ENCODE peak calls at places on chromosomes 6 and 20, in six cellular contexts. N is left lung; Z is transverse colon; J is CD4-positive, alpha-beta T cell; M is cardiac muscle cell; I is natural killer cell. S is an unnamed sample.

GRCh38 chr6:92979281-92979680 is 440.1 kb downstream of the EPHA7 start:
- DNase-seq in N (no peak), Z (no peak), J (no peak), M (peak), I (no peak), S (no peak)

GRCh38 chr6:1117530-1118286 is 194.2 kb upstream of the FOXQ1 start:
- DNase-seq in N (no peak), Z (no peak), J (no peak), M (no peak), I (no peak), S (no peak)

GRCh38 chr6:551829-552350 is 105.0 kb downstream of the HUS1B start:
- DNase-seq in N (no peak), Z (no peak), J (no peak), M (no peak), I (no peak), S (no peak)

GRCh38 chr6:20098267-20098876 is 113.9 kb downstream of the MBOAT1 start:
- DNase-seq in N (no peak), Z (no peak), J (no peak), M (no peak), I (no peak), S (no peak)

GRCh38 chr6:77401231-77401630 is 62.1 kb downstream of the HTR1B start:
- DNase-seq in N (no peak), Z (no peak), J (no peak), M (no peak), I (no peak), S (no peak)

GRCh38 chr6:127514396-127515227 is 4.5 kb downstream of the MTCL3 start:
- DNase-seq in N (peak), Z (peak), J (peak), M (peak), I (no peak), S (no peak)

GRCh38 chr6:34021839-34022190 is 124.1 kb downstream of the GRM4 start:
- DNase-seq in N (no peak), Z (peak), J (no peak), M (no peak), I (no peak), S (no peak)

GRCh38 chr20:11850901-11851300 is 66.8 kb upstream of the BTBD3 start:
- DNase-seq in N (no peak), Z (no peak), J (no peak), M (no peak), I (no peak), S (no peak)

GRCh38 chr6:57104350-57104749 is 14.4 kb downstream of the ZNF451 start:
- DNase-seq in N (no peak), Z (no peak), J (no peak), M (no peak), I (no peak), S (no peak)

GRCh38 chr20:4476903-4477302 is 244.8 kb upstream of the PRND start:
- DNase-seq in N (no peak), Z (no peak), J (no peak), M (no peak), I (no peak), S (no peak)

GRCh38 chr6:39274903-39275302 is 39.3 kb downstream of the KCNK17 start:
- DNase-seq in N (no peak), Z (no peak), J (no peak), M (no peak), I (no peak), S (no peak)

GRCh38 chr20:57743450-57744095 is 33.8 kb upstream of the PMEPA1 start:
- DNase-seq in N (no peak), Z (peak), J (no peak), M (no peak), I (no peak), S (no peak)

GRCh38 chr6:71977860-71978259 is 91.5 kb downstream of the RIMS1 start:
- DNase-seq in N (no peak), Z (no peak), J (no peak), M (peak), I (no peak), S (no peak)

GRCh38 chr6:21022343-21023107 is 488.3 kb downstream of the CDKAL1 start:
- DNase-seq in N (no peak), Z (no peak), J (no peak), M (no peak), I (no peak), S (no peak)

GRCh38 chr6:493840-494239 is 102.3 kb downstream of the IRF4 start:
- DNase-seq in N (no peak), Z (no peak), J (no peak), M (no peak), I (no peak), S (no peak)

GRCh38 chr20:50281831-50282591 is 91.4 kb downstream of the CEBPB start:
- DNase-seq in N (peak), Z (no peak), J (no peak), M (no peak), I (no peak), S (no peak)

GRCh38 chr20:43916875-43917371 is 2.3 kb downstream of the TOX2 start:
- DNase-seq in N (no peak), Z (no peak), J (no peak), M (no peak), I (no peak), S (no peak)

GRCh38 chr20:17849111-17849900 is 119.3 kb downstream of the SNX5 start:
- DNase-seq in N (no peak), Z (no peak), J (no peak), M (no peak), I (no peak), S (no peak)

GRCh38 chr20:13331536-13331935 is 110.5 kb downstream of the ISM1 start:
- DNase-seq in N (no peak), Z (no peak), J (no peak), M (no peak), I (no peak), S (no peak)

GRCh38 chr20:41183391-41183790 is 46.0 kb downstream of the PLCG1 start:
- DNase-seq in N (no peak), Z (no peak), J (peak), M (no peak), I (peak), S (no peak)

GRCh38 chr20:14127831-14128230 is 132.5 kb downstream of the MACROD2 start:
- DNase-seq in N (no peak), Z (no peak), J (no peak), M (no peak), I (no peak), S (no peak)

GRCh38 chr20:25573288-25574251 is 11.8 kb downstream of the NINL start:
- DNase-seq in N (no peak), Z (no peak), J (no peak), M (no peak), I (no peak), S (no peak)

GRCh38 chr6:170279426-170279825 is 11.5 kb downstream of the DLL1 start:
- DNase-seq in N (peak), Z (no peak), J (no peak), M (no peak), I (no peak), S (no peak)

GRCh38 chr20:54229566-54229965 is 21.7 kb downstream of the PFDN4 start:
- DNase-seq in N (no peak), Z (no peak), J (no peak), M (no peak), I (no peak), S (no peak)

GRCh38 chr6:75691012-75691411 is 58.0 kb upstream of the MYO6 start:
- DNase-seq in N (no peak), Z (no peak), J (no peak), M (no peak), I (no peak), S (no peak)

GRCh38 chr20:55893031-55893430 is 112.3 kb downstream of the CBLN4 start:
- DNase-seq in N (no peak), Z (no peak), J (no peak), M (no peak), I (no peak), S (no peak)

GRCh38 chr6:110518281-110518623 is 41.8 kb upstream of the SLC22A16 start:
- DNase-seq in N (no peak), Z (no peak), J (no peak), M (peak), I (no peak), S (no peak)

GRCh38 chr20:63478346-63479302 is 6.2 kb upstream of the KCNQ2 start:
- DNase-seq in N (no peak), Z (no peak), J (no peak), M (no peak), I (no peak), S (no peak)

GRCh38 chr6:147395158-147395557 is 113.3 kb upstream of the SAMD5 start:
- DNase-seq in N (no peak), Z (no peak), J (no peak), M (no peak), I (no peak), S (no peak)

GRCh38 chr6:158718431-158719126 is 68.7 kb downstream of the SYTL3 start:
- DNase-seq in N (no peak), Z (peak), J (no peak), M (peak), I (no peak), S (no peak)

GRCh38 chr20:33285861-33286495 is 3.0 kb downstream of the BPIFB1 start:
- DNase-seq in N (no peak), Z (no peak), J (no peak), M (no peak), I (no peak), S (no peak)

GRCh38 chr6:4698901-4699659 is 77.1 kb upstream of the CDYL start:
- DNase-seq in N (no peak), Z (no peak), J (no peak), M (no peak), I (no peak), S (no peak)

GRCh38 chr20:44924526-44924925 is 14.7 kb downstream of the PABPC1L start:
- DNase-seq in N (no peak), Z (no peak), J (no peak), M (peak), I (no peak), S (no peak)

GRCh38 chr20:32606107-32606506 is 21.0 kb upstream of the NOL4L start:
- DNase-seq in N (no peak), Z (no peak), J (no peak), M (no peak), I (no peak), S (no peak)

GRCh38 chr6:142485256-142485655 is 183.4 kb downstream of the ADGRG6 start:
- DNase-seq in N (no peak), Z (no peak), J (no peak), M (no peak), I (no peak), S (no peak)

GRCh38 chr6:1536526-1537429 is 72.9 kb upstream of the FOXC1 start:
- DNase-seq in N (no peak), Z (peak), J (no peak), M (no peak), I (no peak), S (no peak)

GRCh38 chr6:579339-579738 is 77.6 kb downstream of the HUS1B start:
- DNase-seq in N (no peak), Z (no peak), J (no peak), M (peak), I (no peak), S (no peak)

GRCh38 chr6:46626228-46626909 is 26.2 kb downstream of the CYP39A1 start:
- DNase-seq in N (no peak), Z (no peak), J (no peak), M (peak), I (no peak), S (no peak)
- TF ChIP-seq CTCF in N (peak), Z (peak), J (peak), M (peak), I (peak), S (peak)

DNA sequence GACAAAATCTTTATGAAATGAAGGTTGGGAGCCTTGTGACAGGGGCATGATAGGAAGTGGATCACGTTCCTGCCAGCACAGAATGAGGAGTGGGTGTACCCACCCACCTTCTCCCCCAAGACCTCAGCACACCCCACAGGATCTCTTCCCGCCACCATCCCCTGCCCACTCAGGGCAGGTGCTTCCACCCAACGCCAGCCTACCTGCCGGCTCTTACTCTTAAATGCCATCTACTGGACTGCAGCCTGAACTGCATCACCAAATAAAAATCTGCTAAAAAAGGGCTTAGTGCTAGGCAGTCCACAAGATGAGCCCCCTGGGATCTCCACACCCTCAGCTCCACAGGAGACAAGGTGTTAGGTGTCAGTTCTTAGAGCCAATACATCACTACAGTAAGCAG is 20.6 kb downstream of the DTNBP1 start:
- DNase-seq in N (no peak), Z (no peak), J (no peak), M (no peak), I (no peak), S (no peak)
- TF ChIP-seq CTCF in N (no peak), Z (peak), J (no peak), M (peak), I (no peak), S (peak)

DNA sequence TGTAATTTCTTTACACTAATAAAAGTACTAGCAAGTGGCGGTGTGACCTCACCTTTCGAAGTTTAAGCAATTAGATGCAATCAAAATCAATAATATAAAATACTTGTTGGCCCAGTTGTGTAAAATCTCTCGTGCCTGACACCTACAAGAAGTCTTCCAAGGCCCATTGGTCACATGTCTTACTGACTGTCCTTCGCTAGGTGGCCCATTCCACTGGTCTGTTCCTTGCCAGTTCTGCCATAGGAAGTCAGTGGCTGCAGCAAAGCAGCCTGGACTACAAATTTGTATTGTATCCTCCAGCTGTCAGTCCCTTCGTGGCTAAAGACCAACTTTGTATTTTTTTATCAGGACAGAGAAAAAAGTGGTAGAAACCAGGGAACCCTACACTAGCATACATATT is 61.8 kb downstream of the CYB5R4 start:
- DNase-seq in N (no peak), Z (no peak), J (no peak), M (no peak), I (no peak), S (no peak)
- TF ChIP-seq CTCF in N (no peak), Z (no peak), J (no peak), M (no peak), I (no peak), S (no peak)

GRCh38 chr6:27143474-27144026 is 104.0 kb upstream of the PRSS16 start:
- DNase-seq in N (no peak), Z (no peak), J (no peak), M (no peak), I (no peak), S (no peak)
- TF ChIP-seq CTCF in N (no peak), Z (no peak), J (no peak), M (no peak), I (no peak), S (no peak)